ENCODE peak calls at places on chromosomes 2 and 18, in ten cellular contexts. N, Q, V, A, I, Y, E, O, L and P are unnamed samples.

GRCh38 chr18:66558773-66559172 is 45.1 kb downstream of the CDH19 start:
- DNase-seq in N (no peak), Q (no peak), V (no peak), A (no peak), I (no peak), Y (peak; percentile 57), E (no peak), O (no peak), L (no peak), P (peak; percentile 72)

GRCh38 chr2:65370387-65371093 is 61.9 kb downstream of the SPRED2 start:
- DNase-seq in N (no peak), Q (peak; percentile 47), V (no peak), A (no peak), I (no peak), Y (peak; percentile 55), E (no peak), O (no peak), L (no peak), P (no peak)

GRCh38 chr2:60641866-60642788 is 88.7 kb upstream of the BCL11A start:
- DNase-seq in N (no peak), Q (no peak), V (peak; percentile 67), A (peak; percentile 54), I (no peak), Y (peak; percentile 66), E (no peak), O (peak; percentile 40), L (peak; percentile 40), P (peak; percentile 56)

GRCh38 chr2:197248623-197249022 is 62.0 kb downstream of the ANKRD44 start:
- DNase-seq in N (peak; percentile 11), Q (no peak), V (no peak), A (no peak), I (no peak), Y (no peak), E (no peak), O (no peak), L (no peak), P (peak; percentile 42)

GRCh38 chr2:128473175-128474013 is 154.7 kb upstream of the HS6ST1 start:
- DNase-seq in N (no peak), Q (no peak), V (no peak), A (no peak), I (no peak), Y (no peak), E (no peak), O (no peak), L (no peak), P (peak; percentile 50)

GRCh38 chr18:79547413-79548076 is 132.1 kb upstream of the CTDP1 start:
- DNase-seq in N (no peak), Q (no peak), V (no peak), A (no peak), I (no peak), Y (no peak), E (no peak), O (no peak), L (no peak), P (no peak)

GRCh38 chr18:49234984-49235383 is 225.5 kb downstream of the DYM start:
- DNase-seq in N (no peak), Q (no peak), V (no peak), A (no peak), I (no peak), Y (no peak), E (no peak), O (no peak), L (no peak), P (no peak)

GRCh38 chr2:159936471-159936870 is 125.9 kb downstream of the PLA2R1 start:
- DNase-seq in N (no peak), Q (no peak), V (no peak), A (no peak), I (no peak), Y (no peak), E (no peak), O (no peak), L (no peak), P (no peak)